ENCODE peak calls at places on chromosomes 13 and 19, in seven cellular contexts. W, V, D, E, C, Z and G are unnamed samples. For H3K4me1, the result is how much of the 10 kb centered on the place peaks cover.

GRCh38 chr19:58328999-58329398 is 2.2 kb downstream of the ZSCAN22 start:
- DNase-seq in W (no peak), V (no peak), E (no peak), D (peak), C (no peak), Z (no peak), G (no peak)

GRCh38 chr19:13835791-13836723 is 40.8 kb downstream of the ZSWIM4 start:
- DNase-seq in Z (no peak), D (no peak), C (no peak), E (no peak), W (no peak), V (peak), G (no peak)

GRCh38 chr19:6632002-6632621 is 37.8 kb downstream of the TNFSF14 start:
- DNase-seq in C (peak), Z (peak), W (peak), V (no peak), D (peak), E (peak), G (peak)

GRCh38 chr19:19610376-19611240 is 7.9 kb downstream of the PBX4 start:
- DNase-seq in V (no peak), C (peak), E (no peak), Z (no peak), W (no peak), D (no peak), G (no peak)

GRCh38 chr19:10086904-10087256 is 763 bp downstream of the SHFL start:
- DNase-seq in D (no peak), C (no peak), W (no peak), E (no peak), Z (no peak), V (no peak), G (no peak)

GRCh38 chr19:33997690-33998089 is 174.6 kb upstream of the LSM14A start:
- DNase-seq in Z (no peak), W (no peak), C (no peak), E (no peak), D (no peak), V (no peak), G (no peak)

GRCh38 chr13:76516013-76516412 is 370.2 kb downstream of the KCTD12 start:
- DNase-seq in W (peak), C (peak), V (no peak), D (no peak), Z (no peak), E (no peak), G (no peak)

GRCh38 chr13:35690546-35690945 is 214.1 kb upstream of the MAB21L1 start:
- DNase-seq in V (no peak), E (no peak), D (no peak), Z (no peak), C (peak), W (peak), G (no peak)

GRCh38 chr13:97275265-97275664 is 53.1 kb downstream of the MBNL2 start:
- DNase-seq in W (peak), E (no peak), C (peak), V (no peak), Z (peak), D (no peak), G (no peak)

GRCh38 chr19:38360351-38360750 is 14.0 kb upstream of the PSMD8 start:
- DNase-seq in V (no peak), C (no peak), W (no peak), D (no peak), Z (no peak), E (no peak), G (no peak)

GRCh38 chr13:51585234-51585672 is 991 bp downstream of the WDFY2 start:
- DNase-seq in Z (no peak), C (peak), D (no peak), E (no peak), V (no peak), W (no peak), G (no peak)

GRCh38 chr13:92136449-92137180 is 738.2 kb downstream of the GPC5 start:
- DNase-seq in C (no peak), Z (no peak), D (no peak), W (no peak), E (no peak), V (no peak), G (no peak)

GRCh38 chr13:67139551-67139950 is 90.6 kb downstream of the PCDH9 start:
- DNase-seq in D (no peak), V (no peak), E (no peak), Z (no peak), C (no peak), W (no peak), G (no peak)

GRCh38 chr19:3336680-3337523 is 29.5 kb upstream of the NFIC start:
- DNase-seq in V (peak), E (peak), D (no peak), Z (peak), C (peak), W (no peak), G (no peak)

GRCh38 chr13:107271226-107271625 is 703.3 kb upstream of the ARGLU1 start:
- DNase-seq in W (no peak), Z (no peak), V (no peak), E (no peak), D (peak), C (peak), G (no peak)

GRCh38 chr13:47170971-47171370 is 274.1 kb upstream of the HTR2A start:
- DNase-seq in Z (no peak), W (no peak), C (no peak), V (no peak), E (no peak), D (no peak), G (no peak)

GRCh38 chr13:99501952-99502310 is 659 bp downstream of the TM9SF2 start:
- DNase-seq in W (peak), V (peak), C (peak), D (peak), E (peak), Z (peak), G (no peak)

GRCh38 chr19:30353394-30353793 is 18.8 kb upstream of the ZNF536 start:
- DNase-seq in Z (no peak), D (no peak), C (no peak), W (no peak), E (no peak), V (no peak), G (no peak)

GRCh38 chr19:30349131-30349730 is 23.0 kb upstream of the ZNF536 start:
- DNase-seq in Z (no peak), C (no peak), W (no peak), V (no peak), D (peak), E (no peak), G (no peak)

GRCh38 chr19:30355586-30355985 is 16.6 kb upstream of the ZNF536 start:
- DNase-seq in W (no peak), V (no peak), C (no peak), Z (no peak), D (no peak), E (no peak), G (no peak)

GRCh38 chr19:30345686-30346085 is 26.5 kb upstream of the ZNF536 start:
- DNase-seq in D (no peak), C (no peak), Z (no peak), E (no peak), W (no peak), V (no peak), G (no peak)

GRCh38 chr19:30350995-30351394 is 21.2 kb upstream of the ZNF536 start:
- DNase-seq in Z (no peak), E (no peak), C (no peak), D (no peak), V (no peak), W (no peak), G (no peak)
- H3K4me1 ChIP-seq in Z (under half), E (under half), C (under half), D (under half), V (under half), W (under half), G (under half)

GRCh38 chr19:48750351-48750750 is 2.1 kb downstream of the FUT1 start:
- DNase-seq in W (no peak), V (no peak), C (no peak), E (peak), D (no peak), Z (no peak), G (no peak)
- H3K4me1 ChIP-seq in W (under half), V (under half), C (under half), E (half or more), D (under half), Z (under half), G (under half)

GRCh38 chr19:43606569-43607229 is 5.2 kb upstream of the SRRM5 start:
- DNase-seq in W (peak), V (no peak), Z (no peak), D (no peak), C (no peak), E (peak), G (no peak)
- H3K4me1 ChIP-seq in W (under half), V (under half), Z (under half), D (under half), C (under half), E (under half), G (under half)

DNA sequence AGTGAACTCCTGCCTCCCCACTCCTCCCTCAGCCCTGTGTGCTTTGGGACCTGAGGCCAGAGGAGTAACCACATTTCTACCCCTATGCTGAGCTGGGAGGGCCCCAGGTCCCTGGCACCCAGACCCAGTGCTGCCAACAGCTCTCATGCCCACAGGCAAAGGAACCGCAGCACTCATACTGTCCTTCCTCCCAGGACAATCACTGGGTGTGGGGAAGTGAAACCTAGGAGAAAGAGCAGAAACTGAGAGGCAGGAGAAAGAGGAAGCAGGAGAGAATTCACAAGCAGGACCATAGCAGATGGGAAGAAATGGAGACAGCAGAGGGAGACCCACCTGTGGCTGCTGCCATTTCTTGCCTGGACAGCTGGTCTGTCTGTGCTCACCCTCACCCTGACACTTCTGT is 18.8 kb downstream of the CCDC97 start:
- DNase-seq in E (no peak), V (no peak), W (no peak), C (no peak), Z (no peak), D (no peak), G (no peak)
- H3K4me1 ChIP-seq in E (under half), V (under half), W (under half), C (under half), Z (under half), D (under half), G (half or more)

GRCh38 chr13:113632706-113633484 is 25.1 kb downstream of the ATP4B start:
- DNase-seq in C (no peak), D (no peak), V (peak), E (no peak), Z (no peak), W (no peak), G (no peak)
- H3K4me1 ChIP-seq in C (under half), D (under half), V (under half), E (under half), Z (under half), W (under half), G (under half)

GRCh38 chr19:42143341-42144234 is 11.3 kb upstream of the POU2F2 start:
- DNase-seq in E (no peak), D (peak), Z (peak), C (peak), V (no peak), W (peak), G (no peak)
- H3K4me1 ChIP-seq in E (under half), D (under half), Z (under half), C (under half), V (under half), W (under half), G (under half)

GRCh38 chr19:18588611-18589379 is at the start of gene REX1BD:
- DNase-seq in E (peak), W (peak), V (peak), C (peak), D (peak), Z (peak), G (peak)
- H3K4me1 ChIP-seq in E (under half), W (under half), V (under half), C (under half), D (under half), Z (under half), G (under half)